ENCODE peak calls at places on chromosomes 6 and 20, in six cellular contexts. One of them, this sample, is unnamed.

GRCh38 chr6:41428402-41428994 is 93.1 kb downstream of the NCR2 start:
- DNase-seq in heart left ventricle: no peak
- DNase-seq in heart right ventricle: peak; percentile 29
- DNase-seq in AG10803: peak; percentile 16
- DNase-seq in lower lobe of right lung: no peak
- DNase-seq in nephron progenitor cell: no peak
- DNase-seq in this sample: no peak

GRCh38 chr6:136532030-136532429 is 18.2 kb downstream of the MAP7 start:
- DNase-seq in lower lobe of right lung: no peak
- DNase-seq in heart right ventricle: no peak
- DNase-seq in AG10803: no peak
- DNase-seq in nephron progenitor cell: no peak
- DNase-seq in heart left ventricle: no peak
- DNase-seq in this sample: no peak

GRCh38 chr20:57264908-57265648 is 1.4 kb downstream of the BMP7 start:
- DNase-seq in heart left ventricle: no peak
- DNase-seq in AG10803: no peak
- DNase-seq in heart right ventricle: no peak
- DNase-seq in lower lobe of right lung: no peak
- DNase-seq in nephron progenitor cell: peak; percentile 56
- DNase-seq in this sample: no peak

GRCh38 chr20:44187054-44187762 is at the start of gene JPH2:
- DNase-seq in nephron progenitor cell: peak; percentile 67
- DNase-seq in heart right ventricle: peak; percentile 71
- DNase-seq in AG10803: peak; percentile 92
- DNase-seq in lower lobe of right lung: peak; percentile 45
- DNase-seq in heart left ventricle: peak; percentile 76
- DNase-seq in this sample: peak; percentile 88

GRCh38 chr20:58636983-58637421 is 14.1 kb upstream of the STX16 start:
- DNase-seq in nephron progenitor cell: no peak
- DNase-seq in heart left ventricle: no peak
- DNase-seq in AG10803: no peak
- DNase-seq in lower lobe of right lung: no peak
- DNase-seq in heart right ventricle: no peak
- DNase-seq in this sample: no peak

GRCh38 chr20:57037689-57038088 is 228.8 kb downstream of the BMP7 start:
- DNase-seq in nephron progenitor cell: no peak
- DNase-seq in AG10803: no peak
- DNase-seq in heart right ventricle: no peak
- DNase-seq in lower lobe of right lung: no peak
- DNase-seq in heart left ventricle: no peak
- DNase-seq in this sample: no peak

GRCh38 chr6:101803146-101803545 is 409.6 kb downstream of the GRIK2 start:
- DNase-seq in AG10803: no peak
- DNase-seq in heart right ventricle: no peak
- DNase-seq in lower lobe of right lung: no peak
- DNase-seq in nephron progenitor cell: no peak
- DNase-seq in heart left ventricle: no peak
- DNase-seq in this sample: no peak

GRCh38 chr6:39495640-39496039 is 173.1 kb upstream of the KCNK16 start:
- DNase-seq in heart right ventricle: no peak
- DNase-seq in lower lobe of right lung: no peak
- DNase-seq in nephron progenitor cell: no peak
- DNase-seq in AG10803: no peak
- DNase-seq in heart left ventricle: no peak
- DNase-seq in this sample: no peak

GRCh38 chr6:27836783-27837635 is 75.2 kb downstream of the OR2B2 start:
- DNase-seq in nephron progenitor cell: no peak
- DNase-seq in AG10803: peak; percentile 79
- DNase-seq in heart left ventricle: no peak
- DNase-seq in lower lobe of right lung: peak; percentile 52
- DNase-seq in heart right ventricle: no peak
- DNase-seq in this sample: peak; percentile 54

GRCh38 chr20:32977281-32978008 is 26.8 kb downstream of the SUN5 start:
- DNase-seq in lower lobe of right lung: no peak
- DNase-seq in nephron progenitor cell: no peak
- DNase-seq in AG10803: no peak
- DNase-seq in heart right ventricle: no peak
- DNase-seq in heart left ventricle: no peak
- DNase-seq in this sample: no peak

GRCh38 chr20:32484221-32485125 is 100.7 kb downstream of the NOL4L start:
- DNase-seq in nephron progenitor cell: peak; percentile 77
- DNase-seq in heart left ventricle: no peak
- DNase-seq in heart right ventricle: no peak
- DNase-seq in AG10803: no peak
- DNase-seq in lower lobe of right lung: peak; percentile 65
- DNase-seq in this sample: peak; percentile 61

GRCh38 chr6:125354649-125355048 is 52.9 kb upstream of the HDDC2 start:
- DNase-seq in heart left ventricle: no peak
- DNase-seq in nephron progenitor cell: no peak
- DNase-seq in heart right ventricle: no peak
- DNase-seq in AG10803: no peak
- DNase-seq in lower lobe of right lung: no peak
- DNase-seq in this sample: no peak

GRCh38 chr6:47633141-47633540 is 65.2 kb upstream of the ADGRF4 start:
- DNase-seq in heart left ventricle: no peak
- DNase-seq in nephron progenitor cell: no peak
- DNase-seq in AG10803: peak; percentile 27
- DNase-seq in lower lobe of right lung: no peak
- DNase-seq in heart right ventricle: no peak
- DNase-seq in this sample: no peak

GRCh38 chr6:135300576-135300975 is 119.5 kb downstream of the MYB start:
- DNase-seq in heart left ventricle: no peak
- DNase-seq in heart right ventricle: no peak
- DNase-seq in lower lobe of right lung: no peak
- DNase-seq in AG10803: no peak
- DNase-seq in nephron progenitor cell: no peak
- DNase-seq in this sample: no peak

GRCh38 chr6:161348628-161348994 is 74.8 kb upstream of the AGPAT4 start:
- DNase-seq in lower lobe of right lung: no peak
- DNase-seq in AG10803: no peak
- DNase-seq in heart left ventricle: no peak
- DNase-seq in nephron progenitor cell: no peak
- DNase-seq in heart right ventricle: no peak
- DNase-seq in this sample: no peak

GRCh38 chr20:3209023-3209945 is at the start of gene ITPA:
- DNase-seq in AG10803: peak; percentile 37
- DNase-seq in heart right ventricle: peak; percentile 45
- DNase-seq in heart left ventricle: no peak
- DNase-seq in lower lobe of right lung: peak; percentile 59
- DNase-seq in nephron progenitor cell: peak; percentile 74
- DNase-seq in this sample: peak; percentile 45

GRCh38 chr6:54910326-54910952 is 63.9 kb downstream of the FAM83B start:
- DNase-seq in heart right ventricle: no peak
- DNase-seq in heart left ventricle: no peak
- DNase-seq in AG10803: no peak
- DNase-seq in nephron progenitor cell: no peak
- DNase-seq in lower lobe of right lung: no peak
- DNase-seq in this sample: no peak

GRCh38 chr6:18447552-18447951 is 60.4 kb downstream of the RNF144B start:
- DNase-seq in heart left ventricle: no peak
- DNase-seq in heart right ventricle: no peak
- DNase-seq in nephron progenitor cell: no peak
- DNase-seq in lower lobe of right lung: no peak
- DNase-seq in AG10803: no peak
- DNase-seq in this sample: no peak

GRCh38 chr20:22962567-22963439 is 72.3 kb upstream of the SSTR4 start:
- DNase-seq in heart left ventricle: no peak
- DNase-seq in AG10803: no peak
- DNase-seq in lower lobe of right lung: no peak
- DNase-seq in heart right ventricle: no peak
- DNase-seq in nephron progenitor cell: no peak
- DNase-seq in this sample: no peak

GRCh38 chr6:108797951-108798671 is 50.1 kb upstream of the ARMC2 start:
- DNase-seq in nephron progenitor cell: no peak
- DNase-seq in AG10803: no peak
- DNase-seq in heart right ventricle: no peak
- DNase-seq in heart left ventricle: no peak
- DNase-seq in lower lobe of right lung: no peak
- DNase-seq in this sample: no peak

GRCh38 chr20:661474-662288 is 8.7 kb upstream of the SRXN1 start:
- DNase-seq in AG10803: no peak
- DNase-seq in lower lobe of right lung: no peak
- DNase-seq in nephron progenitor cell: peak; percentile 55
- DNase-seq in heart left ventricle: no peak
- DNase-seq in heart right ventricle: no peak
- DNase-seq in this sample: no peak

GRCh38 chr6:95365454-95365853 is 211.9 kb upstream of the MANEA start:
- DNase-seq in nephron progenitor cell: no peak
- DNase-seq in heart left ventricle: no peak
- DNase-seq in AG10803: no peak
- DNase-seq in lower lobe of right lung: no peak
- DNase-seq in heart right ventricle: no peak
- DNase-seq in this sample: no peak

GRCh38 chr20:1577906-1578305 is 20.4 kb upstream of the SIRPD start:
- DNase-seq in lower lobe of right lung: no peak
- DNase-seq in AG10803: no peak
- DNase-seq in nephron progenitor cell: no peak
- DNase-seq in heart left ventricle: no peak
- DNase-seq in heart right ventricle: no peak
- DNase-seq in this sample: no peak

GRCh38 chr6:137247724-137248123 is 28.5 kb upstream of the IFNGR1 start:
- DNase-seq in heart right ventricle: no peak
- DNase-seq in AG10803: no peak
- DNase-seq in nephron progenitor cell: no peak
- DNase-seq in lower lobe of right lung: no peak
- DNase-seq in heart left ventricle: no peak
- DNase-seq in this sample: no peak

GRCh38 chr6:135860361-135860760 is 8.9 kb downstream of the PDE7B start:
- DNase-seq in heart left ventricle: no peak
- DNase-seq in AG10803: no peak
- DNase-seq in lower lobe of right lung: no peak
- DNase-seq in heart right ventricle: no peak
- DNase-seq in nephron progenitor cell: no peak
- DNase-seq in this sample: no peak

GRCh38 chr6:43454290-43455033 is 886 bp downstream of the DLK2 start:
- DNase-seq in nephron progenitor cell: peak; percentile 94
- DNase-seq in lower lobe of right lung: peak; percentile 91
- DNase-seq in AG10803: peak; percentile 82
- DNase-seq in heart left ventricle: peak; percentile 93
- DNase-seq in heart right ventricle: peak; percentile 87
- DNase-seq in this sample: peak; percentile 88

GRCh38 chr6:31042801-31043200 is 32.5 kb downstream of the MUC22 start:
- DNase-seq in lower lobe of right lung: peak; percentile 54
- DNase-seq in heart right ventricle: peak; percentile 23
- DNase-seq in heart left ventricle: no peak
- DNase-seq in nephron progenitor cell: peak; percentile 37
- DNase-seq in AG10803: peak; percentile 60
- DNase-seq in this sample: peak; percentile 23

GRCh38 chr6:160254467-160255312 is 3.9 kb downstream of the SLC22A2 start:
- DNase-seq in heart left ventricle: no peak
- DNase-seq in nephron progenitor cell: no peak
- DNase-seq in heart right ventricle: no peak
- DNase-seq in AG10803: no peak
- DNase-seq in lower lobe of right lung: no peak
- DNase-seq in this sample: no peak

GRCh38 chr6:106973841-106974336 is 640 bp downstream of the CD24 start:
- DNase-seq in heart right ventricle: no peak
- DNase-seq in lower lobe of right lung: peak; percentile 46
- DNase-seq in heart left ventricle: no peak
- DNase-seq in nephron progenitor cell: peak; percentile 45
- DNase-seq in AG10803: no peak
- DNase-seq in this sample: no peak

GRCh38 chr6:13397359-13398080 is 69.2 kb upstream of the TBC1D7 start:
- DNase-seq in heart left ventricle: no peak
- DNase-seq in nephron progenitor cell: no peak
- DNase-seq in heart right ventricle: no peak
- DNase-seq in AG10803: peak; percentile 27
- DNase-seq in lower lobe of right lung: peak; percentile 56
- DNase-seq in this sample: no peak
- TF ChIP-seq CTCF in heart left ventricle: no peak
- TF ChIP-seq CTCF in nephron progenitor cell: no peak
- TF ChIP-seq CTCF in heart right ventricle: no peak
- TF ChIP-seq CTCF in AG10803: no peak
- TF ChIP-seq CTCF in lower lobe of right lung: no peak
- TF ChIP-seq CTCF in this sample: no peak

DNA sequence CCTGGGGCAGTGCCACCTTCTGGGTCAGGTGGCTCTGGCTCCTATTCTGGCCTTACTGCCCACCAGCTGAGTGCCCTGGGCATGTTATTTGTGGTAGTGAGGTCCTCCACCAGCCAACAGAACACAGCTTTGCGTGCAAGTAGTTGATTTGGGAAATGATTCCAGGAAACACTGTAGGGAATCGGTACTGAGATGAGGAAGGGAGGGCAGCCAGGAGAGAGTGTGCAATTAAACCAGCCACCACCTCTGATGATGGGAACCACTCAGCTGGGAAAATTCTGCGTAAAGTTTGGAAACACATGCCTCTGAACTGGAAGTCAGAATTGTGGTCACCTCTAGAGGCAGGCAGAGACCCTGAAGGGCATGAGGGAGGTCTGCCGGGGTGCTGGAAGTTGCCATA is 459 bp downstream of the LBP start:
- DNase-seq in lower lobe of right lung: no peak
- DNase-seq in AG10803: no peak
- DNase-seq in heart left ventricle: no peak
- DNase-seq in heart right ventricle: no peak
- DNase-seq in nephron progenitor cell: no peak
- DNase-seq in this sample: no peak
- TF ChIP-seq CTCF in lower lobe of right lung: no peak
- TF ChIP-seq CTCF in AG10803: no peak
- TF ChIP-seq CTCF in heart left ventricle: no peak
- TF ChIP-seq CTCF in heart right ventricle: no peak
- TF ChIP-seq CTCF in nephron progenitor cell: no peak
- TF ChIP-seq CTCF in this sample: no peak

GRCh38 chr20:48658198-48658476 is 169.7 kb downstream of the PREX1 start:
- DNase-seq in lower lobe of right lung: no peak
- DNase-seq in heart left ventricle: no peak
- DNase-seq in heart right ventricle: no peak
- DNase-seq in AG10803: no peak
- DNase-seq in nephron progenitor cell: no peak
- DNase-seq in this sample: no peak

GRCh38 chr20:48658505-48658904 is 169.3 kb downstream of the PREX1 start:
- DNase-seq in lower lobe of right lung: no peak
- DNase-seq in AG10803: no peak
- DNase-seq in heart left ventricle: no peak
- DNase-seq in nephron progenitor cell: no peak
- DNase-seq in heart right ventricle: no peak
- DNase-seq in this sample: no peak

GRCh38 chr20:48656120-48656519 is 171.7 kb downstream of the PREX1 start:
- DNase-seq in lower lobe of right lung: no peak
- DNase-seq in nephron progenitor cell: no peak
- DNase-seq in heart right ventricle: no peak
- DNase-seq in heart left ventricle: no peak
- DNase-seq in AG10803: no peak
- DNase-seq in this sample: peak; percentile 8

GRCh38 chr20:48657426-48658197 is 170.2 kb downstream of the PREX1 start:
- DNase-seq in heart left ventricle: no peak
- DNase-seq in heart right ventricle: no peak
- DNase-seq in nephron progenitor cell: peak; percentile 62
- DNase-seq in AG10803: peak; percentile 67
- DNase-seq in lower lobe of right lung: peak; percentile 67
- DNase-seq in this sample: peak; percentile 74

GRCh38 chr20:48656661-48657211 is 171.1 kb downstream of the PREX1 start:
- DNase-seq in lower lobe of right lung: no peak
- DNase-seq in nephron progenitor cell: peak; percentile 38
- DNase-seq in heart left ventricle: no peak
- DNase-seq in heart right ventricle: no peak
- DNase-seq in AG10803: no peak
- DNase-seq in this sample: no peak
- TF ChIP-seq CTCF in lower lobe of right lung: no peak
- TF ChIP-seq CTCF in nephron progenitor cell: no peak
- TF ChIP-seq CTCF in heart left ventricle: no peak
- TF ChIP-seq CTCF in heart right ventricle: peak; percentile 32
- TF ChIP-seq CTCF in AG10803: peak; percentile 9
- TF ChIP-seq CTCF in this sample: no peak

GRCh38 chr6:50610562-50610961 is 102.8 kb upstream of the TFAP2D start:
- DNase-seq in nephron progenitor cell: no peak
- DNase-seq in heart left ventricle: no peak
- DNase-seq in AG10803: no peak
- DNase-seq in heart right ventricle: no peak
- DNase-seq in lower lobe of right lung: no peak
- DNase-seq in this sample: no peak
- TF ChIP-seq CTCF in nephron progenitor cell: no peak
- TF ChIP-seq CTCF in heart left ventricle: no peak
- TF ChIP-seq CTCF in AG10803: peak; percentile 21
- TF ChIP-seq CTCF in heart right ventricle: no peak
- TF ChIP-seq CTCF in lower lobe of right lung: no peak
- TF ChIP-seq CTCF in this sample: no peak

This sample was measured in psoas muscle.